ENCODE peak calls at places on chromosome 11, in ten cellular contexts. Q, K, I, S, D, W, X, F, Z and M are unnamed samples.

GRCh38 chr11:105718641-105719040 is 108.8 kb downstream of the GRIA4 start:
- DNase-seq in Q (no peak), K (no peak), I (no peak), S (no peak), D (no peak), W (peak; percentile 47), X (no peak), F (no peak), Z (no peak), M (no peak)

GRCh38 chr11:126163074-126163700 is 48.3 kb downstream of the RPUSD4 start:
- DNase-seq in Q (peak; percentile 52), K (no peak), I (peak; percentile 71), S (peak; percentile 91), D (no peak), W (peak; percentile 94), X (no peak), F (peak; percentile 6), Z (peak; percentile 72), M (peak; percentile 69)

GRCh38 chr11:18749681-18750319 is 23.8 kb upstream of the IGSF22 start:
- DNase-seq in Q (peak; percentile 66), K (no peak), I (peak; percentile 29), S (no peak), D (no peak), W (peak; percentile 80), X (no peak), F (peak; percentile 37), Z (peak; percentile 61), M (no peak)

GRCh38 chr11:9663699-9664275 is at the start of gene SWAP70:
- DNase-seq in Q (peak; percentile 77), K (peak; percentile 82), I (peak; percentile 59), S (peak; percentile 51), D (peak; percentile 65), W (peak; percentile 86), X (peak; percentile 85), F (peak; percentile 91), Z (peak; percentile 81), M (peak; percentile 91)

GRCh38 chr11:73308963-73309960 is 1.2 kb downstream of the ARHGEF17 start:
- DNase-seq in Q (peak; percentile 78), K (no peak), I (peak; percentile 90), S (peak; percentile 80), D (no peak), W (peak; percentile 98), X (peak; percentile 70), F (peak; percentile 88), Z (peak; percentile 95), M (peak; percentile 84)

GRCh38 chr11:111785886-111786412 is 19.8 kb upstream of the PPP2R1B start:
- DNase-seq in Q (no peak), K (no peak), I (no peak), S (no peak), D (no peak), W (no peak), X (no peak), F (no peak), Z (no peak), M (no peak)

GRCh38 chr11:69832561-69833413 is 13.6 kb upstream of the FGF3 start:
- DNase-seq in Q (no peak), K (peak; percentile 35), I (no peak), S (no peak), D (no peak), W (no peak), X (no peak), F (no peak), Z (no peak), M (no peak)

GRCh38 chr11:18775492-18776292 is 15.9 kb downstream of the PTPN5 start:
- DNase-seq in Q (peak; percentile 56), K (peak; percentile 52), I (no peak), S (no peak), D (peak; percentile 29), W (no peak), X (peak; percentile 58), F (peak; percentile 76), Z (peak; percentile 31), M (peak; percentile 90)

GRCh38 chr11:69442807-69443137 is 38.7 kb upstream of the LINC01488 start:
- DNase-seq in Q (peak; percentile 61), K (peak; percentile 38), I (no peak), S (peak; percentile 79), D (no peak), W (peak; percentile 67), X (peak; percentile 29), F (no peak), Z (no peak), M (peak; percentile 31)

GRCh38 chr11:11396290-11397042 is 43.4 kb upstream of the CSNK2A3 start:
- DNase-seq in Q (peak; percentile 90), K (no peak), I (peak; percentile 86), S (peak; percentile 77), D (no peak), W (peak; percentile 96), X (no peak), F (peak; percentile 50), Z (peak; percentile 88), M (no peak)
- H3K4me3 ChIP-seq in Q (no peak overlapping the region), K (no peak overlapping the region), I (no peak overlapping the region), S (no peak overlapping the region), D (no peak overlapping the region), W (peak overlapping the region; percentile 23), X (no peak overlapping the region), F (no peak overlapping the region), Z (no peak overlapping the region), M (no peak overlapping the region)

DNA sequence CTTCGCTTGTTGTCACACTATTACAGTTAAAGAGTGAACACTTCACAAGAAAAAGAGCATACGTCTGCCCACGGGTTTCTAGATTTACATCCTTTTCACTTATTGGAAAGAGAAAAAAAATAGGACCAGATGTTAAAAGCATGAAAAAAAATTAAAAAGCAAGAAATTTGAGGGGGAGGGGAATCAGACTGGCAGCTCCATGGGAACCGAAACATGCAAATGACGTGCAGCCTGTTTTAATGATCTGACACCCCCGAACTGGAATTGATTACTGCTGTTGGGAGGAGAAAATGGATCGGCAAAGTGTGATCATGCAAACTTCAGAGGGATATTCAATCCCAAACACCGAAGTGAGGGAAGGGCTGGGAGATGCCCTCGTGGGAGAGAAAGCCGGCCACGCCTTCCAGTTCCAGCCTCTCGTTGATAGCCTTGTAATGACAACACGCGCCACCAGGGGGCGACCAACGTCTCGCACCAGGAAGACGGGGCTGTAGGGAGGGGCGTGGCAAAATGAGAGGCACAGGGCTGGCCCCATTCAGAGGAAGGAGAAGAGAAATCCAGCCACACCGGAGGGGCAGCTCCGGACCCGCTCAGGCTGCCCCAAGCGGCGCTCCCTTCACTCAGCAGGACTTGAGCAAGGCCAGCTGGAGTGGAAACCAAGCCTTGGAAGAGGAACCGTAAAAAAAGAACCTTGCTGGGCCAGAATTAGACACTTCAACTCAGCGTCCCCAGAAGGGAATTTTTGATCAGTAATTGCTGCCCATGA is 53.8 kb upstream of the SYT13 start:
- DNase-seq in Q (peak; percentile 79), K (peak; percentile 94), I (peak; percentile 36), S (peak; percentile 14), D (peak; percentile 88), W (peak; percentile 77), X (peak; percentile 86), F (peak; percentile 91), Z (peak; percentile 68), M (peak; percentile 98)
- H3K4me3 ChIP-seq in Q (no peak overlapping the region), K (peak overlapping the region; percentile 51), I (no peak overlapping the region), S (peak overlapping the region; percentile 23), D (peak overlapping the region; percentile 36), W (no peak overlapping the region), X (no peak overlapping the region), F (peak overlapping the region; percentile 32), Z (no peak overlapping the region), M (peak overlapping the region; percentile 16)

GRCh38 chr11:925496-926301 is at the start of gene AP2A2:
- DNase-seq in Q (peak; percentile 62), K (peak; percentile 92), I (peak; percentile 43), S (no peak), D (peak; percentile 93), W (peak; percentile 88), X (peak; percentile 85), F (peak; percentile 90), Z (peak; percentile 81), M (peak; percentile 89)
- H3K4me3 ChIP-seq in Q (peak within 1 kb of the TSS; percentile 65), K (peak within 1 kb of the TSS; percentile 60), I (peak within 1 kb of the TSS; percentile 83), S (peak within 1 kb of the TSS; percentile 84), D (peak within 1 kb of the TSS; percentile 63), W (peak within 1 kb of the TSS; percentile 87), X (peak within 1 kb of the TSS; percentile 75), F (peak within 1 kb of the TSS; percentile 96), Z (peak within 1 kb of the TSS; percentile 82), M (peak within 1 kb of the TSS; percentile 73)

GRCh38 chr11:102476069-102476468 is 23.5 kb upstream of the TMEM123 start:
- DNase-seq in Q (peak; percentile 64), K (no peak), I (no peak), S (no peak), D (no peak), W (no peak), X (no peak), F (no peak), Z (peak; percentile 66), M (no peak)
- H3K4me3 ChIP-seq in Q (no peak overlapping the region), K (no peak overlapping the region), I (no peak overlapping the region), S (no peak overlapping the region), D (no peak overlapping the region), W (no peak overlapping the region), X (no peak overlapping the region), F (no peak overlapping the region), Z (no peak overlapping the region), M (no peak overlapping the region)

GRCh38 chr11:124896071-124896750 is 1.5 kb downstream of the ROBO4 start:
- DNase-seq in Q (no peak), K (no peak), I (no peak), S (no peak), D (no peak), W (peak; percentile 46), X (no peak), F (no peak), Z (no peak), M (no peak)
- H3K4me3 ChIP-seq in Q (no peak overlapping the region), K (no peak overlapping the region), I (no peak overlapping the region), S (no peak overlapping the region), D (no peak overlapping the region), W (no peak overlapping the region), X (no peak overlapping the region), F (no peak overlapping the region), Z (no peak overlapping the region), M (no peak overlapping the region)